ENCODE peak calls at places on chromosomes 11 and 22, in eight cellular contexts. R is fibroblast of lung; Q is left lung; S is tibial nerve; I is HCT116; U is adrenal gland; C is CD8-positive, alpha-beta T cell; P is tibial artery. M is an unnamed sample.

GRCh38 chr22:37896939-37897338 is 9.2 kb upstream of the MICALL1 start:
- DNase-seq in R (no peak), Q (no peak), S (no peak), I (no peak), U (no peak), C (no peak), P (no peak), M (no peak)

GRCh38 chr11:95593101-95593500 is 196.5 kb downstream of the FAM76B start:
- DNase-seq in R (peak; percentile 70), Q (no peak), S (no peak), I (no peak), U (no peak), C (no peak), P (peak; percentile 67), M (no peak)

GRCh38 chr11:13339196-13340153 is 61.9 kb downstream of the BMAL1 start:
- DNase-seq in R (peak; percentile 98), Q (no peak), S (no peak), I (no peak), U (peak; percentile 49), C (no peak), P (no peak), M (no peak)

GRCh38 chr11:46436113-46436512 is 44.5 kb upstream of the CHRM4 start:
- DNase-seq in R (no peak), Q (no peak), S (no peak), I (no peak), U (no peak), C (no peak), P (no peak), M (no peak)

GRCh38 chr11:44269369-44270351 is 40.3 kb downstream of the ALX4 start:
- DNase-seq in R (peak; percentile 45), Q (no peak), S (no peak), I (no peak), U (no peak), C (no peak), P (peak; percentile 42), M (no peak)

GRCh38 chr11:69489746-69490365 is 8.4 kb downstream of the LINC01488 start:
- DNase-seq in R (no peak), Q (peak; percentile 60), S (no peak), I (no peak), U (no peak), C (no peak), P (no peak), M (no peak)

GRCh38 chr22:50737728-50738648 is at the start of gene ACR:
- DNase-seq in R (no peak), Q (peak; percentile 19), S (no peak), I (no peak), U (peak; percentile 3), C (no peak), P (peak; percentile 21), M (no peak)

GRCh38 chr11:46385169-46386004 is 3.9 kb downstream of the MDK start:
- DNase-seq in R (no peak), Q (no peak), S (no peak), I (no peak), U (no peak), C (no peak), P (no peak), M (no peak)

GRCh38 chr22:44423556-44423955 is 74.5 kb downstream of the RTL6 start:
- DNase-seq in R (no peak), Q (peak; percentile 34), S (no peak), I (no peak), U (no peak), C (no peak), P (peak; percentile 61), M (no peak)

GRCh38 chr11:11396290-11397042 is 43.4 kb upstream of the CSNK2A3 start:
- DNase-seq in R (peak; percentile 96), Q (no peak), S (no peak), I (no peak), U (no peak), C (no peak), P (no peak), M (no peak)

GRCh38 chr11:118342503-118343161 is at the start of gene CD3D:
- DNase-seq in R (no peak), Q (no peak), S (no peak), I (no peak), U (no peak), C (peak; percentile 75), P (no peak), M (no peak)

GRCh38 chr22:27135582-27135981 is 478.2 kb downstream of the MIAT start:
- DNase-seq in R (peak; percentile 94), Q (no peak), S (no peak), I (no peak), U (no peak), C (no peak), P (no peak), M (no peak)

GRCh38 chr11:68173926-68174325 is 39.2 kb downstream of the KMT5B start:
- DNase-seq in R (peak; percentile 30), Q (no peak), S (no peak), I (no peak), U (no peak), C (no peak), P (no peak), M (no peak)

GRCh38 chr11:6229911-6230310 is 4.5 kb downstream of the FHIP1B start:
- DNase-seq in R (no peak), Q (no peak), S (no peak), I (no peak), U (no peak), C (peak; percentile 22), P (no peak), M (no peak)

GRCh38 chr11:33160147-33160546 is 1.1 kb downstream of the CSTF3 start:
- DNase-seq in R (peak; percentile 47), Q (no peak), S (no peak), I (no peak), U (no peak), C (no peak), P (no peak), M (no peak)

GRCh38 chr11:48116843-48117242 is 99.8 kb upstream of the OR4B1 start:
- DNase-seq in R (no peak), Q (no peak), S (no peak), I (no peak), U (no peak), C (no peak), P (no peak), M (no peak)

GRCh38 chr11:36436589-36436988 is 73.5 kb downstream of the TRAF6 start:
- DNase-seq in R (no peak), Q (no peak), S (no peak), I (no peak), U (no peak), C (no peak), P (no peak), M (no peak)

GRCh38 chr11:46920709-46921108 is 2.4 kb upstream of the LRP4 start:
- DNase-seq in R (peak; percentile 99), Q (no peak), S (peak; percentile 61), I (no peak), U (peak; percentile 90), C (no peak), P (peak; percentile 73), M (no peak)

GRCh38 chr11:111302298-111302697 is 4.0 kb downstream of the POU2AF3 start:
- DNase-seq in R (no peak), Q (no peak), S (no peak), I (no peak), U (no peak), C (no peak), P (no peak), M (no peak)

GRCh38 chr11:20027546-20028014 is 132.7 kb downstream of the DBX1 start:
- DNase-seq in R (peak; percentile 63), Q (no peak), S (no peak), I (no peak), U (no peak), C (no peak), P (no peak), M (no peak)
- H3K4me3 ChIP-seq in R (no peak overlapping the region), Q (no peak overlapping the region), S (no peak overlapping the region), I (no peak overlapping the region), U (no peak overlapping the region), C (no peak overlapping the region), P (no peak overlapping the region), M (no peak overlapping the region)

GRCh38 chr11:129722529-129722928 is 93.1 kb upstream of the TMEM45B start:
- DNase-seq in R (no peak), Q (no peak), S (no peak), I (no peak), U (no peak), C (no peak), P (no peak), M (no peak)
- TF ChIP-seq CTCF in R (no peak), Q (no peak), S (no peak), I (no peak), U (no peak), C (no peak), P (no peak), M (no peak)

GRCh38 chr11:76636826-76637460 is 33.6 kb downstream of the LRRC32 start:
- DNase-seq in R (no peak), Q (no peak), S (no peak), I (no peak), U (no peak), C (no peak), P (no peak), M (no peak)

GRCh38 chr11:76635991-76636520 is 34.5 kb downstream of the LRRC32 start:
- DNase-seq in R (no peak), Q (no peak), S (no peak), I (no peak), U (no peak), C (no peak), P (no peak), M (no peak)

GRCh38 chr11:76638267-76639197 is 32.0 kb downstream of the LRRC32 start:
- DNase-seq in R (no peak), Q (no peak), S (no peak), I (no peak), U (no peak), C (no peak), P (no peak), M (no peak)

GRCh38 chr11:76639621-76640020 is 30.9 kb downstream of the LRRC32 start:
- DNase-seq in R (no peak), Q (no peak), S (no peak), I (no peak), U (no peak), C (no peak), P (no peak), M (no peak)

DNA sequence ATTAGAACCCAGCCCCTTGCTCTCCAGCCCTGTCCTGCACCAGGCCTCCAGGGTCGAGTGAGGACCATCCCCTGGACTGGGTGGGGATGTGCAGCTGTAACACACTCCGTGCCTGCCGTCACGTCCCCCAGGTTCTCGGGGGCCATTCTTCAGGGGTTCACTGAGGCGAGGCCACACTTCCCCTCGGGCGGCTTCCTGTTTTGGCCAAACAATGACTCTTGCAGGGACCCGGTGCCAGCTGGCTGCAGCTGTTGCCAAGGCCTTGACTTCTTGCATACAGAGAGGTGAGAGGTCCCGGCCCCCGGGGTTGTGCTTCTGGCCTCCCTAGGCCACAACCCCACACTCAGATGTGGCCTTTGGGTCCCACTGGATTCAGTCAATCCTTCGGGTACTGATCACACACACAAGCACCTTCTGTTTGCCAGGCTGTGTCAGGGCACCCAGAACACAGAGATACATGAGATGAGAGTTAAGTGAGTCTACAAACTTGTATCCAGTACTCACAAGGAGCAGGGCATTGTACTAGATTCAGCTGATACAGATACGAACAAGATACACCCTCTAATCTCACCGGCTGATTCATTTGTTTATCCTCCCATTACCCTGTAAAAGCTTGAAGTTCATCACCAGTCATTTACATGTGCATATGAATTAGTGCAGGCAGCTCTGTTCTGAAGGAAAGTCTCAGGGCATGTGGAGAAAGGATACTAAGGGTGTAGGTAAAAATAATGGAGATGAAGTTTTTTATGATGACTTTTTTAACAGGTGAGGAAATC is 32.9 kb downstream of the LRRC32 start:
- DNase-seq in R (no peak), Q (no peak), S (peak; percentile 53), I (no peak), U (peak; percentile 60), C (no peak), P (peak; percentile 81), M (no peak)
- H3K36me3 ChIP-seq in R (no peaks in the 10 kb centered on the region), Q (no peaks in the 10 kb centered on the region), S (no peaks in the 10 kb centered on the region), I (no peaks in the 10 kb centered on the region), U (no peaks in the 10 kb centered on the region), C (no peaks in the 10 kb centered on the region), P (no peaks in the 10 kb centered on the region), M (no peaks in the 10 kb centered on the region)

GRCh38 chr22:23219317-23219716 is 39.0 kb downstream of the BCR start:
- DNase-seq in R (no peak), Q (no peak), S (no peak), I (no peak), U (no peak), C (no peak), P (no peak), M (no peak)
- H3K4me3 ChIP-seq in R (no peak overlapping the region), Q (peak overlapping the region; percentile 7), S (no peak overlapping the region), I (no peak overlapping the region), U (no peak overlapping the region), C (peak overlapping the region; percentile 0), P (peak overlapping the region; percentile 22), M (no peak overlapping the region)